ENCODE peak calls at places on chromosomes 7 and 10, in eight cellular contexts. U is coronary artery; T is thoracic aorta; B is fibroblast of lung; X is cardiac fibroblast; M is CD8-positive, alpha-beta T cell; K is GM12864; J is right atrium auricular region. W is an unnamed sample.

GRCh38 chr7:155405399-155406318 is 52.3 kb upstream of the EN2 start:
- DNase-seq in K (no peak), B (no peak), X (peak), M (peak), T (no peak), J (no peak), U (no peak), W (no peak)

GRCh38 chr7:116802784-116803183 is 59.6 kb upstream of the CAPZA2 start:
- DNase-seq in X (peak), J (no peak), U (no peak), M (no peak), T (no peak), B (peak), K (peak), W (peak)

GRCh38 chr7:128189231-128189930 is 51.7 kb upstream of the LEP start:
- DNase-seq in X (no peak), K (no peak), T (no peak), J (no peak), U (no peak), M (peak), B (no peak), W (no peak)

GRCh38 chr7:2954433-2954853 is 89.2 kb downstream of the CARD11 start:
- DNase-seq in X (no peak), U (peak), M (peak), J (no peak), K (no peak), B (no peak), T (no peak), W (no peak)

GRCh38 chr10:132602610-132603009 is 65.0 kb downstream of the INPP5A start:
- DNase-seq in U (no peak), T (no peak), J (no peak), X (no peak), M (no peak), K (no peak), B (no peak), W (no peak)

GRCh38 chr10:18216482-18216881 is 76.3 kb downstream of the CACNB2 start:
- DNase-seq in K (no peak), U (no peak), J (no peak), B (peak), M (no peak), T (no peak), X (peak), W (peak)

GRCh38 chr10:124493191-124493936 is 31.7 kb downstream of the LHPP start:
- DNase-seq in T (no peak), M (no peak), B (no peak), X (no peak), U (no peak), J (no peak), K (no peak), W (no peak)

GRCh38 chr7:70044525-70044924 is 446.2 kb downstream of the AUTS2 start:
- DNase-seq in U (no peak), J (no peak), B (no peak), T (no peak), M (no peak), X (no peak), K (no peak), W (no peak)

GRCh38 chr7:51732066-51732465 is 415.5 kb upstream of the COBL start:
- DNase-seq in B (no peak), K (no peak), U (no peak), X (no peak), T (no peak), J (no peak), M (no peak), W (no peak)

GRCh38 chr7:18874875-18875274 is 242.6 kb downstream of the TWIST1 start:
- DNase-seq in U (no peak), B (peak), X (peak), K (no peak), J (no peak), M (no peak), T (no peak), W (no peak)

GRCh38 chr7:85328599-85328998 is 141.7 kb upstream of the SEMA3D start:
- DNase-seq in B (peak), X (no peak), K (no peak), J (no peak), M (no peak), T (no peak), U (no peak), W (no peak)

GRCh38 chr7:39754326-39755120 is 131.2 kb downstream of the RALA start:
- DNase-seq in M (no peak), T (no peak), B (peak), U (no peak), X (peak), J (no peak), K (no peak), W (peak)

GRCh38 chr7:38335123-38335489 is 61.7 kb upstream of the TARP start:
- DNase-seq in M (no peak), B (no peak), K (no peak), U (no peak), J (no peak), T (no peak), X (no peak), W (no peak)

GRCh38 chr7:157573244-157573643 is 236.4 kb downstream of the DNAJB6 start:
- DNase-seq in M (no peak), J (no peak), B (no peak), X (no peak), T (no peak), U (no peak), K (no peak), W (no peak)

GRCh38 chr10:5854178-5854570 is 35.5 kb downstream of the ANKRD16 start:
- DNase-seq in X (no peak), T (no peak), M (no peak), J (no peak), B (no peak), K (no peak), U (no peak), W (no peak)

GRCh38 chr10:3761916-3762708 is 22.9 kb downstream of the KLF6 start:
- DNase-seq in X (no peak), B (peak), J (no peak), T (no peak), M (peak), K (no peak), U (no peak), W (peak)

GRCh38 chr10:80568306-80568705 is 30.6 kb downstream of the SH2D4B start:
- DNase-seq in T (no peak), U (no peak), K (no peak), M (no peak), X (no peak), J (peak), B (no peak), W (no peak)

GRCh38 chr7:47661051-47661714 is 79.3 kb upstream of the TNS3 start:
- DNase-seq in U (no peak), X (no peak), T (no peak), M (no peak), B (no peak), J (no peak), K (no peak), W (no peak)

GRCh38 chr7:78327718-78328117 is 529.1 kb downstream of the PHTF2 start:
- DNase-seq in M (no peak), U (no peak), K (no peak), T (no peak), X (no peak), J (no peak), B (no peak), W (no peak)

GRCh38 chr7:78326189-78326588 is 527.6 kb downstream of the PHTF2 start:
- DNase-seq in U (no peak), J (no peak), M (no peak), X (no peak), B (no peak), K (no peak), T (no peak), W (peak)

GRCh38 chr7:78323118-78323517 is 524.5 kb downstream of the PHTF2 start:
- DNase-seq in T (no peak), X (no peak), J (no peak), U (no peak), K (no peak), M (no peak), B (no peak), W (no peak)

GRCh38 chr7:78326870-78327269 is 528.3 kb downstream of the PHTF2 start:
- DNase-seq in X (peak), J (no peak), K (no peak), M (no peak), B (no peak), U (no peak), T (no peak), W (no peak)
- H3K4me3 ChIP-seq in X (no peak), J (no peak), K (no peak), M (no peak), B (no peak), U (no peak), T (no peak), W (no peak)

GRCh38 chr10:117666131-117666530 is 123.6 kb downstream of the EMX2 start:
- DNase-seq in X (no peak), K (no peak), M (no peak), B (no peak), U (peak), T (no peak), J (peak), W (no peak)
- TF ChIP-seq CTCF in X (no peak), K (no peak), M (no peak), B (no peak), U (no peak), T (no peak), J (no peak), W (no peak)

DNA sequence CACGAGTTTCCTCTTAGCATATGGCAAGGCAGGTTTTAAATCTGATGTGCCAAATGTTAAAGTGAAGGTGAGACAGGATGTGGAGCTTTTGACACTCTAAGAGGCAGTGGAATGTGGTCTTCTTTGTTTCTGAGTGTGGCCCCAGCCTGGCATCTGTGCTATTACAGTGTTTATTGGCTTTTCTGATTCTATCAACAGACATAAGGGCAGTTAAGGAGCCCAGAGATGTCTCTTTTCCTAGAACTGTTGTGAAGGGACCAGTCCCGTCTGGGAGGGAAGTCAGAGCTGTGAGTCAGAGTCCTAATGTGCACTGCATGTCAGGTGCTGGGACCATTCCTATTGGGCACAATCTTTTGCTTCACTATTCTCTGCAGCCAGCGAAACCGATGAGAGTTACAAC is 32.5 kb downstream of the TRUB1 start:
- DNase-seq in T (no peak), J (no peak), K (no peak), B (no peak), U (no peak), M (no peak), X (no peak), W (no peak)
- H3K4me3 ChIP-seq in T (no peak), J (no peak), K (no peak), B (no peak), U (no peak), M (no peak), X (no peak), W (no peak)

GRCh38 chr7:78901566-78901965 is 551.9 kb downstream of the MAGI2 start:
- DNase-seq in J (no peak), B (no peak), X (no peak), M (no peak), T (no peak), U (no peak), K (no peak), W (no peak)
- TF ChIP-seq CTCF in J (no peak), B (no peak), X (no peak), M (no peak), T (no peak), U (no peak), K (no peak), W (no peak)

GRCh38 chr7:97138830-97139229 is 21.3 kb downstream of the SDHAF3 start:
- DNase-seq in J (no peak), M (no peak), T (no peak), U (no peak), B (no peak), X (no peak), K (no peak), W (no peak)
- H3K4me3 ChIP-seq in J (no peak), M (no peak), T (no peak), U (no peak), B (no peak), X (no peak), K (no peak), W (no peak)

GRCh38 chr10:112774808-112775207 is 175.2 kb upstream of the TCF7L2 start:
- DNase-seq in J (no peak), M (no peak), X (no peak), U (no peak), B (no peak), T (no peak), K (no peak), W (no peak)

GRCh38 chr10:112774210-112774609 is 175.8 kb upstream of the TCF7L2 start:
- DNase-seq in J (no peak), T (no peak), M (no peak), U (no peak), X (no peak), K (no peak), B (no peak), W (no peak)

GRCh38 chr10:112773783-112774182 is 176.3 kb upstream of the TCF7L2 start:
- DNase-seq in U (no peak), K (no peak), T (no peak), X (no peak), B (no peak), J (no peak), M (no peak), W (no peak)

GRCh38 chr10:112775892-112776679 is 174.0 kb upstream of the TCF7L2 start:
- DNase-seq in J (no peak), B (no peak), M (no peak), T (no peak), U (no peak), K (no peak), X (no peak), W (no peak)

GRCh38 chr10:112775347-112775746 is 174.7 kb upstream of the TCF7L2 start:
- DNase-seq in T (no peak), U (no peak), X (peak), K (no peak), M (no peak), B (peak), J (no peak), W (no peak)
- TF ChIP-seq CTCF in T (no peak), U (no peak), X (no peak), K (no peak), M (no peak), B (peak), J (no peak), W (no peak)

DNA sequence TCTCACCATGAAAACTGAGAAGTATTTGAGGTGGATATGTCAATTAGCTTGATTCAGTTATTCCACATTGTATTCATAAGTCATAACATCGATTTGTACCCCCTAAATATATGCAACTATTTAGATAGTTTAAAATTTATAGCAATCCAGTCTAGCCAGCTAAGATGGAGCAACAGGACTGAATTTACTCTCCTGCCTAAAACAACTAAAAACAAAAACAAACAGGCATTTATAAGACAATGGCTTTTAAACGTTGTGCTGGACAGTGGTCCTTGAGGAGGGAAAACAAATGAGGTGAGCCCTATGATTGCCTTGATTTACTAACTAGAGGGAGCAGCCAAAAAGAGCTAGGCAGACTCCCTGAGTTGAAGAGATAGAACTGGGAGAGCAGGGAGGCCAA is 814 bp upstream of the GPAM start:
- DNase-seq in U (no peak), J (no peak), M (no peak), K (no peak), T (no peak), B (no peak), X (no peak), W (no peak)
- H3K4me3 ChIP-seq in U (peak), J (peak), M (peak), K (peak), T (peak), B (peak), X (no peak), W (peak)

GRCh38 chr7:92496876-92497275 is 19.1 kb upstream of the ERVW-1 start:
- DNase-seq in J (no peak), X (peak), M (no peak), K (no peak), B (no peak), U (no peak), T (no peak), W (peak)
- TF ChIP-seq CTCF in J (no peak), X (no peak), M (no peak), K (no peak), B (no peak), U (no peak), T (no peak), W (no peak)

W was measured in epithelial cell of esophagus.